ENCODE peak calls at places on chromosomes 16 and 17, in nine cellular contexts. One of them, this sample, is unnamed.
A peak's percentile ranks its signal among the peaks of the same experiment; 100 is the strongest.

GRCh38 chr16:29994613-29995329 is 646 bp downstream of the HIRIP3 start:
- DNase-seq in body of pancreas: peak; percentile 75
- DNase-seq in thyroid gland: no peak
- DNase-seq in uterus: peak; percentile 54
- DNase-seq in pancreas: peak; percentile 73
- DNase-seq in right lobe of liver: peak; percentile 76
- DNase-seq in mesendoderm: peak; percentile 69
- DNase-seq in mammary epithelial cell: peak; percentile 87
- DNase-seq in naive thymus-derived CD4-positive, alpha-beta T cell: no peak
- DNase-seq in this sample: peak; percentile 53

GRCh38 chr17:79822583-79823124 is 16.6 kb downstream of the CBX4 start:
- DNase-seq in body of pancreas: no peak
- DNase-seq in thyroid gland: no peak
- DNase-seq in uterus: no peak
- DNase-seq in pancreas: no peak
- DNase-seq in right lobe of liver: no peak
- DNase-seq in mesendoderm: no peak
- DNase-seq in mammary epithelial cell: no peak
- DNase-seq in naive thymus-derived CD4-positive, alpha-beta T cell: no peak
- DNase-seq in this sample: no peak

GRCh38 chr16:46736695-46737094 is 11.4 kb downstream of the MYLK3 start:
- DNase-seq in body of pancreas: no peak
- DNase-seq in thyroid gland: no peak
- DNase-seq in uterus: no peak
- DNase-seq in pancreas: no peak
- DNase-seq in right lobe of liver: no peak
- DNase-seq in mesendoderm: peak; percentile 64
- DNase-seq in mammary epithelial cell: no peak
- DNase-seq in naive thymus-derived CD4-positive, alpha-beta T cell: no peak
- DNase-seq in this sample: no peak

GRCh38 chr17:4318186-4318585 is 48.3 kb downstream of the UBE2G1 start:
- DNase-seq in body of pancreas: peak; percentile 66
- DNase-seq in thyroid gland: no peak
- DNase-seq in uterus: no peak
- DNase-seq in pancreas: peak; percentile 41
- DNase-seq in right lobe of liver: no peak
- DNase-seq in mesendoderm: peak; percentile 21
- DNase-seq in mammary epithelial cell: peak; percentile 47
- DNase-seq in naive thymus-derived CD4-positive, alpha-beta T cell: no peak
- DNase-seq in this sample: no peak

GRCh38 chr17:77325537-77325825 is 184.7 kb downstream of the SEC14L1 start:
- DNase-seq in body of pancreas: no peak
- DNase-seq in thyroid gland: no peak
- DNase-seq in uterus: no peak
- DNase-seq in pancreas: no peak
- DNase-seq in right lobe of liver: no peak
- DNase-seq in mesendoderm: no peak
- DNase-seq in mammary epithelial cell: no peak
- DNase-seq in naive thymus-derived CD4-positive, alpha-beta T cell: no peak
- DNase-seq in this sample: no peak

GRCh38 chr17:75500419-75501216 is 14.7 kb downstream of the CASKIN2 start:
- DNase-seq in body of pancreas: no peak
- DNase-seq in thyroid gland: no peak
- DNase-seq in uterus: no peak
- DNase-seq in pancreas: no peak
- DNase-seq in right lobe of liver: peak; percentile 21
- DNase-seq in mesendoderm: no peak
- DNase-seq in mammary epithelial cell: no peak
- DNase-seq in naive thymus-derived CD4-positive, alpha-beta T cell: no peak
- DNase-seq in this sample: no peak

GRCh38 chr17:65403129-65403528 is 158.3 kb downstream of the AXIN2 start:
- DNase-seq in body of pancreas: no peak
- DNase-seq in thyroid gland: no peak
- DNase-seq in uterus: no peak
- DNase-seq in pancreas: no peak
- DNase-seq in right lobe of liver: no peak
- DNase-seq in mesendoderm: no peak
- DNase-seq in mammary epithelial cell: no peak
- DNase-seq in naive thymus-derived CD4-positive, alpha-beta T cell: no peak
- DNase-seq in this sample: no peak

GRCh38 chr17:35460354-35460851 is 11.8 kb upstream of the SLFN13 start:
- DNase-seq in body of pancreas: peak; percentile 87
- DNase-seq in thyroid gland: peak; percentile 90
- DNase-seq in uterus: peak; percentile 17
- DNase-seq in pancreas: peak; percentile 68
- DNase-seq in right lobe of liver: peak; percentile 48
- DNase-seq in mesendoderm: peak; percentile 87
- DNase-seq in mammary epithelial cell: peak; percentile 35
- DNase-seq in naive thymus-derived CD4-positive, alpha-beta T cell: peak; percentile 62
- DNase-seq in this sample: no peak

GRCh38 chr16:58128721-58129096 is 472 bp downstream of the CFAP20 start:
- DNase-seq in body of pancreas: peak; percentile 21
- DNase-seq in thyroid gland: no peak
- DNase-seq in uterus: no peak
- DNase-seq in pancreas: no peak
- DNase-seq in right lobe of liver: no peak
- DNase-seq in mesendoderm: no peak
- DNase-seq in mammary epithelial cell: no peak
- DNase-seq in naive thymus-derived CD4-positive, alpha-beta T cell: no peak
- DNase-seq in this sample: no peak

GRCh38 chr17:77327566-77328463 is 187.0 kb downstream of the SEC14L1 start:
- DNase-seq in body of pancreas: no peak
- DNase-seq in thyroid gland: peak; percentile 70
- DNase-seq in uterus: no peak
- DNase-seq in pancreas: no peak
- DNase-seq in right lobe of liver: peak; percentile 65
- DNase-seq in mesendoderm: no peak
- DNase-seq in mammary epithelial cell: no peak
- DNase-seq in naive thymus-derived CD4-positive, alpha-beta T cell: no peak
- DNase-seq in this sample: no peak

GRCh38 chr17:3890082-3890892 is 2.6 kb downstream of the CAMKK1 start:
- DNase-seq in body of pancreas: peak; percentile 60
- DNase-seq in thyroid gland: peak; percentile 92
- DNase-seq in uterus: peak; percentile 95
- DNase-seq in pancreas: no peak
- DNase-seq in right lobe of liver: no peak
- DNase-seq in mesendoderm: no peak
- DNase-seq in mammary epithelial cell: peak; percentile 81
- DNase-seq in naive thymus-derived CD4-positive, alpha-beta T cell: no peak
- DNase-seq in this sample: no peak

GRCh38 chr17:43717913-43718312 is 40.7 kb downstream of the SOST start:
- DNase-seq in body of pancreas: no peak
- DNase-seq in thyroid gland: no peak
- DNase-seq in uterus: no peak
- DNase-seq in pancreas: no peak
- DNase-seq in right lobe of liver: no peak
- DNase-seq in mesendoderm: no peak
- DNase-seq in mammary epithelial cell: no peak
- DNase-seq in naive thymus-derived CD4-positive, alpha-beta T cell: no peak
- DNase-seq in this sample: no peak

GRCh38 chr17:17935321-17936271 is 36.6 kb downstream of the TOM1L2 start:
- DNase-seq in body of pancreas: no peak
- DNase-seq in thyroid gland: no peak
- DNase-seq in uterus: no peak
- DNase-seq in pancreas: no peak
- DNase-seq in right lobe of liver: no peak
- DNase-seq in mesendoderm: peak; percentile 86
- DNase-seq in mammary epithelial cell: peak; percentile 68
- DNase-seq in naive thymus-derived CD4-positive, alpha-beta T cell: no peak
- DNase-seq in this sample: no peak

GRCh38 chr17:4522661-4523060 is 24.0 kb downstream of the SPNS2 start:
- DNase-seq in body of pancreas: no peak
- DNase-seq in thyroid gland: no peak
- DNase-seq in uterus: no peak
- DNase-seq in pancreas: no peak
- DNase-seq in right lobe of liver: no peak
- DNase-seq in mesendoderm: no peak
- DNase-seq in mammary epithelial cell: no peak
- DNase-seq in naive thymus-derived CD4-positive, alpha-beta T cell: no peak
- DNase-seq in this sample: no peak

GRCh38 chr17:81703747-81704654 is 834 bp downstream of the MRPL12 start:
- DNase-seq in body of pancreas: no peak
- DNase-seq in thyroid gland: no peak
- DNase-seq in uterus: no peak
- DNase-seq in pancreas: no peak
- DNase-seq in right lobe of liver: no peak
- DNase-seq in mesendoderm: no peak
- DNase-seq in mammary epithelial cell: no peak
- DNase-seq in naive thymus-derived CD4-positive, alpha-beta T cell: peak; percentile 43
- DNase-seq in this sample: no peak

GRCh38 chr17:28896884-28897768 is at the start of gene FLOT2:
- DNase-seq in body of pancreas: peak; percentile 68
- DNase-seq in thyroid gland: peak; percentile 63
- DNase-seq in uterus: peak; percentile 65
- DNase-seq in pancreas: peak; percentile 60
- DNase-seq in right lobe of liver: peak; percentile 86
- DNase-seq in mesendoderm: peak; percentile 69
- DNase-seq in mammary epithelial cell: peak; percentile 93
- DNase-seq in naive thymus-derived CD4-positive, alpha-beta T cell: peak; percentile 77
- DNase-seq in this sample: peak; percentile 83

GRCh38 chr17:8153957-8154607 is 1.9 kb upstream of the PER1 start:
- DNase-seq in body of pancreas: peak; percentile 100
- DNase-seq in thyroid gland: peak; percentile 99
- DNase-seq in uterus: peak; percentile 100
- DNase-seq in pancreas: peak; percentile 99
- DNase-seq in right lobe of liver: peak; percentile 99
- DNase-seq in mesendoderm: peak; percentile 98
- DNase-seq in mammary epithelial cell: peak; percentile 97
- DNase-seq in naive thymus-derived CD4-positive, alpha-beta T cell: peak; percentile 94
- DNase-seq in this sample: peak; percentile 92

GRCh38 chr17:45096141-45096540 is 35.0 kb downstream of the NMT1 start:
- DNase-seq in body of pancreas: no peak
- DNase-seq in thyroid gland: no peak
- DNase-seq in uterus: no peak
- DNase-seq in pancreas: no peak
- DNase-seq in right lobe of liver: no peak
- DNase-seq in mesendoderm: peak; percentile 54
- DNase-seq in mammary epithelial cell: peak; percentile 20
- DNase-seq in naive thymus-derived CD4-positive, alpha-beta T cell: no peak
- DNase-seq in this sample: peak; percentile 44

GRCh38 chr16:89519881-89520280 is 11.7 kb downstream of the SPG7 start:
- DNase-seq in body of pancreas: no peak
- DNase-seq in thyroid gland: no peak
- DNase-seq in uterus: no peak
- DNase-seq in pancreas: no peak
- DNase-seq in right lobe of liver: no peak
- DNase-seq in mesendoderm: no peak
- DNase-seq in mammary epithelial cell: no peak
- DNase-seq in naive thymus-derived CD4-positive, alpha-beta T cell: no peak
- DNase-seq in this sample: no peak

GRCh38 chr16:89529097-89529496 is 20.9 kb downstream of the SPG7 start:
- DNase-seq in body of pancreas: no peak
- DNase-seq in thyroid gland: no peak
- DNase-seq in uterus: no peak
- DNase-seq in pancreas: no peak
- DNase-seq in right lobe of liver: no peak
- DNase-seq in mesendoderm: no peak
- DNase-seq in mammary epithelial cell: no peak
- DNase-seq in naive thymus-derived CD4-positive, alpha-beta T cell: no peak
- DNase-seq in this sample: no peak

GRCh38 chr16:89525146-89525913 is 17.1 kb downstream of the SPG7 start:
- DNase-seq in body of pancreas: no peak
- DNase-seq in thyroid gland: no peak
- DNase-seq in uterus: no peak
- DNase-seq in pancreas: no peak
- DNase-seq in right lobe of liver: no peak
- DNase-seq in mesendoderm: no peak
- DNase-seq in mammary epithelial cell: no peak
- DNase-seq in naive thymus-derived CD4-positive, alpha-beta T cell: no peak
- DNase-seq in this sample: no peak

GRCh38 chr16:89522287-89522686 is 14.1 kb downstream of the SPG7 start:
- DNase-seq in body of pancreas: no peak
- DNase-seq in thyroid gland: no peak
- DNase-seq in uterus: no peak
- DNase-seq in pancreas: no peak
- DNase-seq in right lobe of liver: no peak
- DNase-seq in mesendoderm: no peak
- DNase-seq in mammary epithelial cell: no peak
- DNase-seq in naive thymus-derived CD4-positive, alpha-beta T cell: no peak
- DNase-seq in this sample: no peak

GRCh38 chr16:89523680-89524344 is 15.6 kb downstream of the SPG7 start:
- DNase-seq in body of pancreas: no peak
- DNase-seq in thyroid gland: no peak
- DNase-seq in uterus: no peak
- DNase-seq in pancreas: no peak
- DNase-seq in right lobe of liver: no peak
- DNase-seq in mesendoderm: no peak
- DNase-seq in mammary epithelial cell: no peak
- DNase-seq in naive thymus-derived CD4-positive, alpha-beta T cell: no peak
- DNase-seq in this sample: no peak
- H3K36me3 ChIP-seq in body of pancreas: peaks cover 5% of the 10 kb centered on the region
- H3K36me3 ChIP-seq in thyroid gland: peaks cover 69% of the 10 kb centered on the region
- H3K36me3 ChIP-seq in uterus: no peaks in the 10 kb centered on the region
- H3K36me3 ChIP-seq in pancreas: peaks cover 3% of the 10 kb centered on the region
- H3K36me3 ChIP-seq in right lobe of liver: peaks cover 8% of the 10 kb centered on the region
- H3K36me3 ChIP-seq in mesendoderm: peaks cover 13% of the 10 kb centered on the region
- H3K36me3 ChIP-seq in mammary epithelial cell: peaks cover 31% of the 10 kb centered on the region
- H3K36me3 ChIP-seq in naive thymus-derived CD4-positive, alpha-beta T cell: peaks cover 11% of the 10 kb centered on the region
- H3K36me3 ChIP-seq in this sample: peaks cover 41% of the 10 kb centered on the region

DNA sequence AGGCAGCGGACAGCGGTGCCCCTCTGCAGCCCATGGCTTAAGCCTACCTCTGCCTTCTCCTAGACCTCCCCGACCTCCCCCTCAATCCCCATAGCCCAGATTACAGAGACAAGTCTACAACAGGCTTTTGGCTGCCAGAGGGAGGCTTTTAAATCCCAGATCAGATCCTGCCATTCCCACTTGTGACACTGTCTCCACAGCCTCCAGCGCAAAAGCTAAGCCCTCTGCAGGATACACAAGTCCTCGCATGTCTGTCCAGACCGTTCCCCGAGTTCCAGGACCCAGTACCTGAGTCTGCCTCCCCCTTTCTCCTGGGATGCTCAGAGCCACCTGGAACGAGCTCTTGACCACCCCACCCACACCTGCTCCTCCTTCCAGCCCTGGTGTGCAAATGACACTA is 31.2 kb downstream of the VAC14 start:
- DNase-seq in body of pancreas: no peak
- DNase-seq in thyroid gland: no peak
- DNase-seq in uterus: no peak
- DNase-seq in pancreas: no peak
- DNase-seq in right lobe of liver: no peak
- DNase-seq in mesendoderm: no peak
- DNase-seq in mammary epithelial cell: no peak
- DNase-seq in naive thymus-derived CD4-positive, alpha-beta T cell: no peak
- DNase-seq in this sample: no peak
- H3K36me3 ChIP-seq in body of pancreas: no peaks in the 10 kb centered on the region
- H3K36me3 ChIP-seq in thyroid gland: peaks cover 12% of the 10 kb centered on the region
- H3K36me3 ChIP-seq in uterus: no peaks in the 10 kb centered on the region
- H3K36me3 ChIP-seq in pancreas: no peaks in the 10 kb centered on the region
- H3K36me3 ChIP-seq in right lobe of liver: no peaks in the 10 kb centered on the region
- H3K36me3 ChIP-seq in mesendoderm: no peaks in the 10 kb centered on the region
- H3K36me3 ChIP-seq in mammary epithelial cell: peaks cover 7% of the 10 kb centered on the region
- H3K36me3 ChIP-seq in naive thymus-derived CD4-positive, alpha-beta T cell: peaks cover 3% of the 10 kb centered on the region
- H3K36me3 ChIP-seq in this sample: no peaks in the 10 kb centered on the region

GRCh38 chr16:2211923-2212347 is 1.3 kb upstream of the BRICD5 start:
- DNase-seq in body of pancreas: no peak
- DNase-seq in thyroid gland: no peak
- DNase-seq in uterus: no peak
- DNase-seq in pancreas: no peak
- DNase-seq in right lobe of liver: no peak
- DNase-seq in mesendoderm: no peak
- DNase-seq in mammary epithelial cell: no peak
- DNase-seq in naive thymus-derived CD4-positive, alpha-beta T cell: no peak
- DNase-seq in this sample: no peak
- H3K36me3 ChIP-seq in body of pancreas: no peaks in the 10 kb centered on the region
- H3K36me3 ChIP-seq in thyroid gland: peaks cover 20% of the 10 kb centered on the region
- H3K36me3 ChIP-seq in uterus: no peaks in the 10 kb centered on the region
- H3K36me3 ChIP-seq in pancreas: no peaks in the 10 kb centered on the region
- H3K36me3 ChIP-seq in right lobe of liver: peaks cover 6% of the 10 kb centered on the region
- H3K36me3 ChIP-seq in mesendoderm: peaks cover 6% of the 10 kb centered on the region
- H3K36me3 ChIP-seq in mammary epithelial cell: peaks cover 4% of the 10 kb centered on the region
- H3K36me3 ChIP-seq in naive thymus-derived CD4-positive, alpha-beta T cell: peaks cover 9% of the 10 kb centered on the region
- H3K36me3 ChIP-seq in this sample: peaks cover 5% of the 10 kb centered on the region

GRCh38 chr16:70726869-70727494 is 41.1 kb upstream of the MTSS2 start:
- DNase-seq in body of pancreas: no peak
- DNase-seq in thyroid gland: no peak
- DNase-seq in uterus: peak; percentile 69
- DNase-seq in pancreas: no peak
- DNase-seq in right lobe of liver: no peak
- DNase-seq in mesendoderm: no peak
- DNase-seq in mammary epithelial cell: no peak
- DNase-seq in naive thymus-derived CD4-positive, alpha-beta T cell: no peak
- DNase-seq in this sample: no peak
- H3K36me3 ChIP-seq in body of pancreas: no peaks in the 10 kb centered on the region
- H3K36me3 ChIP-seq in thyroid gland: peaks cover 4% of the 10 kb centered on the region
- H3K36me3 ChIP-seq in uterus: no peaks in the 10 kb centered on the region
- H3K36me3 ChIP-seq in pancreas: no peaks in the 10 kb centered on the region
- H3K36me3 ChIP-seq in right lobe of liver: no peaks in the 10 kb centered on the region
- H3K36me3 ChIP-seq in mesendoderm: no peaks in the 10 kb centered on the region
- H3K36me3 ChIP-seq in mammary epithelial cell: no peaks in the 10 kb centered on the region
- H3K36me3 ChIP-seq in naive thymus-derived CD4-positive, alpha-beta T cell: peaks cover 8% of the 10 kb centered on the region
- H3K36me3 ChIP-seq in this sample: peaks cover 2% of the 10 kb centered on the region